ENCODE peak calls at places on chromosome 16, in nine cellular contexts. L is neural progenitor cell, K is HCT116, V is PC-3, F is GM23248, G is MM.1S, J is OCI-LY7, Q is GM23338, E is SK-N-SH. D is an unnamed sample.

GRCh38 chr16:69329369-69330285 is 761 bp downstream of the PDF start:
- DNase-seq in L (peak), K (no peak), V (peak), F (peak), G (peak), J (peak), Q (peak), E (peak), D (peak)

GRCh38 chr16:29011112-29011511 is 26.3 kb downstream of the LAT start:
- DNase-seq in L (peak), K (no peak), V (no peak), F (no peak), G (no peak), J (no peak), Q (peak), E (peak), D (no peak)

GRCh38 chr16:81752225-81752875 is 26.7 kb upstream of the PLCG2 start:
- DNase-seq in L (no peak), K (no peak), V (no peak), F (peak), G (peak), J (peak), Q (peak), E (no peak), D (no peak)

GRCh38 chr16:85055503-85056210 is 28.1 kb downstream of the KIAA0513 start:
- DNase-seq in L (no peak), K (no peak), V (peak), F (peak), G (peak), J (peak), Q (no peak), E (peak), D (peak)

GRCh38 chr16:83533193-83533592 is 274.6 kb upstream of the HSBP1 start:
- DNase-seq in L (no peak), K (no peak), V (peak), F (peak), G (no peak), J (no peak), Q (no peak), E (no peak), D (no peak)

GRCh38 chr16:12971216-12971615 is 69.8 kb downstream of the SHISA9 start:
- DNase-seq in L (no peak), K (no peak), V (peak), F (no peak), G (no peak), J (no peak), Q (no peak), E (peak), D (peak)

GRCh38 chr16:78551487-78552085 is 452.1 kb downstream of the WWOX start:
- DNase-seq in L (peak), K (no peak), V (no peak), F (no peak), G (peak), J (no peak), Q (peak), E (no peak), D (no peak)

GRCh38 chr16:89564476-89565255 is 4.2 kb downstream of the RPL13 start:
- DNase-seq in L (peak), K (no peak), V (no peak), F (peak), G (no peak), J (peak), Q (peak), E (no peak), D (no peak)

GRCh38 chr16:19001788-19002187 is 18.1 kb downstream of the TMC7 start:
- DNase-seq in L (no peak), K (no peak), V (peak), F (peak), G (no peak), J (no peak), Q (no peak), E (no peak), D (no peak)

GRCh38 chr16:72169708-72170107 is 2.2 kb downstream of the PMFBP1 start:
- DNase-seq in L (no peak), K (no peak), V (no peak), F (no peak), G (no peak), J (no peak), Q (no peak), E (no peak), D (no peak)

GRCh38 chr16:72172105-72173034 is at the start of gene PMFBP1:
- DNase-seq in L (no peak), K (no peak), V (peak), F (peak), G (peak), J (peak), Q (peak), E (no peak), D (peak)

GRCh38 chr16:72179592-72179991 is 7.6 kb upstream of the PMFBP1 start:
- DNase-seq in L (no peak), K (no peak), V (no peak), F (no peak), G (no peak), J (no peak), Q (no peak), E (no peak), D (peak)

GRCh38 chr16:72174726-72175125 is 2.8 kb upstream of the PMFBP1 start:
- DNase-seq in L (no peak), K (no peak), V (no peak), F (no peak), G (no peak), J (no peak), Q (no peak), E (no peak), D (no peak)

GRCh38 chr16:72173997-72174396 is 2.0 kb upstream of the PMFBP1 start:
- DNase-seq in L (no peak), K (no peak), V (no peak), F (no peak), G (no peak), J (no peak), Q (no peak), E (no peak), D (no peak)
- TF ChIP-seq EZH2phosphoT487 in L (no peak), K (no peak), V (no peak), F (no peak), G (no peak), J (no peak), Q (no peak), E (no peak), D (no peak)

GRCh38 chr16:4371481-4372314 is at the start of gene VASN:
- DNase-seq in L (peak), K (peak), V (peak), F (peak), G (no peak), J (peak), Q (peak), E (peak), D (peak)
- TF ChIP-seq EZH2phosphoT487 in L (no peak), K (no peak), V (peak), F (no peak), G (no peak), J (no peak), Q (no peak), E (no peak), D (no peak)

GRCh38 chr16:88069397-88070168 is 118.3 kb downstream of the BANP start:
- DNase-seq in L (no peak), K (no peak), V (no peak), F (no peak), G (peak), J (peak), Q (no peak), E (no peak), D (no peak)

GRCh38 chr16:88067530-88068411 is 116.5 kb downstream of the BANP start:
- DNase-seq in L (no peak), K (no peak), V (no peak), F (no peak), G (no peak), J (no peak), Q (no peak), E (no peak), D (no peak)

GRCh38 chr16:88066680-88067529 is 115.7 kb downstream of the BANP start:
- DNase-seq in L (no peak), K (no peak), V (no peak), F (no peak), G (no peak), J (no peak), Q (no peak), E (no peak), D (no peak)

GRCh38 chr16:88070341-88070740 is 119.1 kb downstream of the BANP start:
- DNase-seq in L (no peak), K (no peak), V (no peak), F (no peak), G (no peak), J (no peak), Q (no peak), E (no peak), D (no peak)

DNA sequence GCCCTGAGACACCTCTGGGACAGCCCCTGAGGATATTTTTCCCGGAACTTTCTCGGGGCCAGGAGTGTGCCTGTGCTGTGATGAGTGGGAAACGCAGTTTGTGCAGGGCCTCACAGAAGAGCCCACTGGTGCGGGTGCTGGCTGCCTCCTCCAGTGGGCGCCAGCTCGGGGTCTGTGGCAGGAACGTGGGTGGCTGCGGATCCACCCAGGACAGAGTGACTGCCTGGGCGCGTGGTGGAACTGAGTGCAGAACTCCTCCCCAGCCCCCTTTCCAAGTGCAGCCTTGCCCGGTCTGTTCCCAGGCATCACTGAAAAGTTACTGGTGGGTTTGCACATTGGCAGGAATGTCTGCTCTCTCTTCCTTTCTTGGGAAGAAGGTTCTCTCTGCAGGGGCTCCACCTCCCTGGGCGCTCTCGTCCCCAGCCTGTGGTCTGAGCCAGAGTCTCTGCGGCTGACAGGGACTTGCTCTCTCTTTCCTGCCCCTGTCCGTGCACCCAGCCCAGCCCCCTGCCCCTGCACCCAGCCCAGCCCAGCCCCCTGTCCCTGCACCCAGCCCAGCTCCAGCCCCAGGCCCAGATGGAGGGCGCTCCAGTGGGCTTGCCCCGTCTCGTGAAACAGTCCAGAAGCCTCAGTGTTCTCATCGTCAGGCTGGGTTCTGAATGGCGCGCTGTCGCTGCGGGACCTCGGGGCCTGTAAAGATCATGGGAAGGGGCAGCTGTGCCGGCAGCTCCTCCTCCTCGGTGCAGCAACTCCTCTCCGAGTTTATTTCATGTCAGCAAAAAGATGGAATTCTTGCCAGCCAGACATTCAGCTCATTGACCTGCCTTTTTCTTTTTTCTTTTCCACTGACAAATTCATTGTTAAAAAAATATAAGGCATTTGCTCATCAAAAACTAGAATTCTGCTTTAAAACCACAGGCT is 117.5 kb downstream of the BANP start:
- DNase-seq in L (no peak), K (no peak), V (no peak), F (no peak), G (no peak), J (no peak), Q (no peak), E (no peak), D (no peak)
- TF ChIP-seq EZH2phosphoT487 in L (no peak), K (no peak), V (no peak), F (no peak), G (no peak), J (no peak), Q (no peak), E (no peak), D (no peak)

GRCh38 chr16:66588981-66589713 is 9.9 kb downstream of the CMTM2 start:
- DNase-seq in L (peak), K (no peak), V (peak), F (peak), G (peak), J (peak), Q (peak), E (no peak), D (no peak)
- TF ChIP-seq EZH2phosphoT487 in L (no peak), K (no peak), V (no peak), F (no peak), G (no peak), J (no peak), Q (no peak), E (no peak), D (no peak)